ENCODE peak calls at places on chromosomes 6 and 20, in four cellular contexts. E is prostate gland, I is WERI-Rb-1, A is right atrium auricular region. H is an unnamed sample.

GRCh38 chr20:17909745-17910345 is 58.7 kb downstream of the SNX5 start:
- DNase-seq in I (no peak), A (no peak), E (no peak), H (no peak)

GRCh38 chr20:6157345-6157744 is 34.5 kb upstream of the FERMT1 start:
- DNase-seq in I (no peak), E (no peak), A (no peak), H (no peak)

GRCh38 chr20:20448891-20449290 is 81.0 kb downstream of the INSM1 start:
- DNase-seq in A (no peak), E (no peak), I (no peak), H (no peak)

GRCh38 chr6:223763-224162 is 68.5 kb upstream of the DUSP22 start:
- DNase-seq in A (peak), E (no peak), I (no peak), H (peak)

GRCh38 chr6:32947552-32948465 is 5.1 kb downstream of the HLA-DMA start:
- DNase-seq in A (no peak), I (peak), E (peak), H (peak)

GRCh38 chr6:43242908-43243648 is at the start of gene TTBK1:
- DNase-seq in A (no peak), E (no peak), I (no peak), H (no peak)

GRCh38 chr20:63743210-63743970 is 3.8 kb downstream of the SLC2A4RG start:
- DNase-seq in A (no peak), E (no peak), I (no peak), H (no peak)

GRCh38 chr6:154113392-154113791 is 74.4 kb downstream of the OPRM1 start:
- DNase-seq in E (no peak), A (no peak), I (no peak), H (peak)

GRCh38 chr6:318265-318890 is 26.1 kb downstream of the DUSP22 start:
- DNase-seq in A (no peak), E (no peak), I (no peak), H (no peak)

GRCh38 chr6:131281471-131282270 is 146.4 kb downstream of the AKAP7 start:
- DNase-seq in I (no peak), E (no peak), A (no peak), H (no peak)

GRCh38 chr6:22108199-22108598 is 188.6 kb downstream of the PRL start:
- DNase-seq in E (no peak), A (no peak), I (no peak), H (peak)

GRCh38 chr20:10505320-10506226 is 70.5 kb downstream of the SLX4IP start:
- DNase-seq in E (peak), I (no peak), A (no peak), H (peak)

GRCh38 chr6:108568101-108568500 is 7.4 kb downstream of the FOXO3 start:
- DNase-seq in E (no peak), A (no peak), I (no peak), H (no peak)

GRCh38 chr6:129186988-129187387 is 304.1 kb downstream of the LAMA2 start:
- DNase-seq in E (no peak), A (no peak), I (no peak), H (peak)

GRCh38 chr6:150252714-150253444 is 110.0 kb downstream of the PPP1R14C start:
- DNase-seq in A (no peak), E (no peak), I (no peak), H (peak)

GRCh38 chr20:10022615-10023014 is 12.2 kb upstream of the ANKEF1 start:
- DNase-seq in A (no peak), E (no peak), I (no peak), H (peak)

GRCh38 chr20:47258745-47259695 is 97.5 kb downstream of the ZMYND8 start:
- DNase-seq in A (peak), I (no peak), E (no peak), H (peak)

GRCh38 chr20:61295726-61296628 is 43.9 kb downstream of the CDH4 start:
- DNase-seq in E (no peak), I (no peak), A (no peak), H (peak)

GRCh38 chr6:44339301-44339700 is 3.1 kb upstream of the SPATS1 start:
- DNase-seq in E (peak), A (no peak), I (no peak), H (no peak)

GRCh38 chr20:35776513-35777101 is 4.8 kb downstream of the PHF20 start:
- DNase-seq in I (peak), A (peak), E (peak), H (peak)

GRCh38 chr6:64520050-64520449 is 884.4 kb downstream of the PHF3 start:
- DNase-seq in A (no peak), I (no peak), E (no peak), H (peak)

GRCh38 chr6:13550656-13551055 is 23.7 kb upstream of the SIRT5 start:
- DNase-seq in I (no peak), A (no peak), E (no peak), H (no peak)

GRCh38 chr6:38492031-38492430 is 147.7 kb downstream of the BTBD9 start:
- DNase-seq in A (no peak), I (no peak), E (no peak), H (no peak)

GRCh38 chr6:81613606-81614005 is 138.9 kb downstream of the TENT5A start:
- DNase-seq in E (no peak), I (no peak), A (no peak), H (peak)

GRCh38 chr6:133115960-133116359 is 125.2 kb upstream of the EYA4 start:
- DNase-seq in A (no peak), E (no peak), I (no peak), H (no peak)
- H3K4me3 ChIP-seq in A (no peak), E (no peak), I (no peak), H (no peak)

DNA sequence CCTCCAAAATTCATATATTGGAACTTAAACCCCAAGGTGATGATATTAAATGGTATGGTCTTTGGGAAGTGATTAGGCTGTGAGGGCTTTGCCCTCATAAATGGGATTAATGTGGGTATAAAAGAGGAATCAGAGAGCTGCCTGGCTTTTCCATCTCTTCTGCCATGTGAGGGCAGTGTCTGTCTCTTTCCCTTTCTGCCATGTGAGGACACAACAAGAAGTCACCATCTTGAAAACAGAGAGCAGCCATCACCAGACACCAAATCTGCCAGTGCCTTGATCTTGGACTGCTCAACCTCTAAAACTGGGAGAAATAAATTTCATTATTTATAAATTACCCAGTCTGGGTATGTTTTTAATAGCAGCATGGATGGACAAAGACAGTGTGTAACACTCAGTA is 263.0 kb downstream of the PAX1 start:
- DNase-seq in E (no peak), I (no peak), A (no peak), H (no peak)
- TF ChIP-seq CTCF in E (no peak), I (no peak), A (no peak), H (no peak)

GRCh38 chr6:125346926-125347563 is 45.3 kb upstream of the HDDC2 start:
- DNase-seq in E (no peak), I (no peak), A (no peak), H (no peak)

GRCh38 chr6:125341460-125341859 is 39.7 kb upstream of the HDDC2 start:
- DNase-seq in E (no peak), A (no peak), I (no peak), H (no peak)

GRCh38 chr6:125340946-125341345 is 39.2 kb upstream of the HDDC2 start:
- DNase-seq in I (no peak), E (no peak), A (no peak), H (no peak)

GRCh38 chr6:125346143-125346925 is 44.6 kb upstream of the HDDC2 start:
- DNase-seq in A (no peak), I (no peak), E (no peak), H (no peak)
- H3K4me3 ChIP-seq in A (peak), I (no peak), E (no peak), H (no peak)

GRCh38 chr6:41359617-41360313 is 24.4 kb downstream of the NCR2 start:
- DNase-seq in A (no peak), I (no peak), E (no peak), H (no peak)

GRCh38 chr6:41358503-41358902 is 23.1 kb downstream of the NCR2 start:
- DNase-seq in I (no peak), A (no peak), E (no peak), H (no peak)

GRCh38 chr6:41355952-41356351 is 20.5 kb downstream of the NCR2 start:
- DNase-seq in I (no peak), A (no peak), E (no peak), H (no peak)

GRCh38 chr6:41360314-41360685 is 24.9 kb downstream of the NCR2 start:
- DNase-seq in A (no peak), E (no peak), I (no peak), H (no peak)

DNA sequence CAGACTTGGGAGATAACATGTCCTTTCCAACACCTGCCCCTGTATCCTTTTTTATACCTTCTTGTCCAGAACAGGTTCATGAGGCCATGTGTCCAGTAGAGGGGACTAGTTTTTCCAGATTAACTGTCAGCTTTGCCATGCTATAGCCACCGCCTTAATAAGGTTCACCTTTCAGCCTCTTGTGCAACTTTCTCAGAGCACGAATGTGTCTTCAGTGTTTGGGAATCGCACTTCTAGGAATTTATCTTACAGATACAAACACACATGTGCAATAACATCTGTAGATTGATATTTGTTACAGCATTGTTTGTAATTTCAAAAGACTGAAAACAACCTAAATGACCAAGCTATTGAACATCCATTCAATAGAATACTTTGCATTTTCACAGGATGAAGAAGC is 21.4 kb downstream of the NCR2 start:
- DNase-seq in E (no peak), A (no peak), I (no peak), H (no peak)
- TF ChIP-seq CTCF in E (no peak), A (no peak), I (peak), H (no peak)

GRCh38 chr6:159688977-159689376 is 4.1 kb downstream of the SOD2 start:
- DNase-seq in I (no peak), A (no peak), E (no peak), H (no peak)
- H3K4me3 ChIP-seq in I (no peak), A (no peak), E (no peak), H (no peak)

DNA sequence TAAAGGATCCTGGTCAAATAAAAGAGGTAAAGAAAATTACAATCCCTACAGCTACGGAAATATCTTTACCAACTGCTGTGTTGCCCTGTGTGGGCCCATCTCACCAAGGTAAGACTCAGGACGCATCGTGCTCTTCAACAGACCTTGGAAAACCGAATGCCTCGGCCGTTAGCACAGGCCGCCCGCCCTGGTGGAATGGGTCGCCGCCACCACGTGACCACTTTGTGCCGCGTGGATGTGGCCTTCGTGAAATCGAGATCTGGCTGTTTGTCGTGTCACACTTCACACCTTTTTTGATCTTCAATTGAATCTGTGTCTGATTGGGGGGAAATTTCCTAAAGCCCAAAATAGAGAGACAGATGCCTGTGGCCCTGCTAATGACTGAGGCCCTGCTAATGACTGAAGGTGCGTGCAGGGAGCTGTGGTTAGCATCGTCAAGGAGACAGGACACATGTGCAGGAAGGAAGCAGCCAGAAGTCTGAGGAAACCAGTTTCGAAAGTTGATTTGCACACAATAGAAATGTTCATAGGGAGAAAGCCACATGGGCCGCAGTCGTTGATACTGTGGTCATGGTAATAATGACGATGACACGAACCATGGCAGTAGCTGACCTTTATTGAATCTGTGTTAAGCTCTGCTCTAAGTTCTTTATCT is 175.7 kb upstream of the SNX9 start:
- DNase-seq in I (no peak), A (no peak), E (no peak), H (no peak)
- TF ChIP-seq CTCF in I (no peak), A (no peak), E (no peak), H (no peak)

GRCh38 chr6:140180306-140180705 is 805.9 kb upstream of the CITED2 start:
- DNase-seq in E (no peak), I (no peak), A (no peak), H (no peak)
- H3K4me3 ChIP-seq in E (no peak), I (no peak), A (no peak), H (no peak)